ENCODE peak calls at places on chromosomes 4 and X, in nine cellular contexts. Z, D, C, Q, L, K, R, W and V are unnamed samples.

GRCh38 chrX:31329298-31329697 is 257.5 kb upstream of the FTHL17 start:
- DNase-seq in Z (no peak), W (no peak), K (no peak), L (no peak), R (no peak), Q (no peak), C (no peak), D (no peak), V (no peak)

GRCh38 chr4:1981251-1982055 is 27.3 kb downstream of the NELFA start:
- DNase-seq in Z (no peak), Q (no peak), R (peak), D (no peak), L (no peak), C (no peak), K (no peak), W (peak), V (peak)

GRCh38 chrX:44872319-44872816 is 620 bp upstream of the KDM6A start:
- DNase-seq in L (peak), C (peak), K (no peak), W (no peak), Z (no peak), R (peak), Q (no peak), D (no peak), V (no peak)

GRCh38 chrX:70433848-70434351 is 10.7 kb upstream of the DLG3 start:
- DNase-seq in K (no peak), L (peak), Q (peak), R (peak), D (no peak), Z (peak), W (peak), C (no peak), V (no peak)

GRCh38 chr4:151012836-151013235 is 2.2 kb downstream of the LRBA start:
- DNase-seq in D (no peak), C (no peak), Q (no peak), Z (no peak), R (peak), W (no peak), L (no peak), K (no peak), V (no peak)

GRCh38 chrX:71846429-71846828 is 64.2 kb upstream of the NHSL2 start:
- DNase-seq in L (no peak), R (no peak), C (no peak), W (no peak), Z (no peak), D (peak), K (no peak), Q (no peak), V (no peak)

GRCh38 chrX:16462912-16463311 is 187.0 kb upstream of the S100G start:
- DNase-seq in Q (no peak), W (no peak), K (peak), D (peak), L (no peak), Z (no peak), C (no peak), R (no peak), V (no peak)

GRCh38 chrX:110163488-110163887 is 154.4 kb downstream of the AMMECR1 start:
- DNase-seq in K (no peak), Q (no peak), R (no peak), Z (no peak), D (no peak), L (no peak), C (no peak), W (no peak), V (no peak)

GRCh38 chr4:40721730-40722171 is 28.0 kb upstream of the NSUN7 start:
- DNase-seq in W (no peak), C (no peak), Q (no peak), Z (no peak), K (peak), L (no peak), D (no peak), R (peak), V (no peak)

GRCh38 chr4:40055873-40056721 is 553 bp upstream of the N4BP2 start:
- DNase-seq in Z (peak), C (peak), W (peak), R (peak), L (peak), Q (peak), D (peak), K (peak), V (peak)

GRCh38 chr4:133839326-133839725 is 362.3 kb downstream of the PABPC4L start:
- DNase-seq in W (no peak), C (no peak), Z (no peak), D (no peak), L (no peak), Q (no peak), K (no peak), R (peak), V (no peak)

GRCh38 chrX:15146515-15146914 is 123.4 kb downstream of the ASB9 start:
- DNase-seq in D (peak), C (no peak), K (no peak), Q (no peak), Z (no peak), L (no peak), W (peak), R (peak), V (no peak)

GRCh38 chrX:103063191-103063845 is 653 bp downstream of the BEX1 start:
- DNase-seq in Q (no peak), L (peak), R (peak), C (no peak), Z (no peak), D (peak), K (no peak), W (peak), V (no peak)
- TF ChIP-seq CTCF in Q (no peak), L (peak), R (no peak), C (peak), Z (no peak), D (peak), K (no peak), W (no peak), V (peak)

GRCh38 chrX:100606753-100607152 is 22.0 kb downstream of the TNMD start:
- DNase-seq in Z (no peak), K (no peak), Q (no peak), D (no peak), R (no peak), C (no peak), L (no peak), W (no peak), V (no peak)

GRCh38 chrX:100611951-100612350 is 24.7 kb downstream of the TSPAN6 start:
- DNase-seq in Z (no peak), K (no peak), L (no peak), C (no peak), Q (no peak), W (no peak), D (no peak), R (no peak), V (no peak)

GRCh38 chrX:100615015-100615414 is 21.6 kb downstream of the TSPAN6 start:
- DNase-seq in D (peak), Z (no peak), W (no peak), R (peak), Q (peak), C (no peak), K (peak), L (no peak), V (no peak)

GRCh38 chrX:100609591-100609990 is 24.9 kb downstream of the TNMD start:
- DNase-seq in W (no peak), D (no peak), L (no peak), Z (no peak), Q (no peak), K (no peak), R (no peak), C (no peak), V (no peak)
- TF ChIP-seq CTCF in W (no peak), D (no peak), L (no peak), Z (no peak), Q (peak), K (peak), R (no peak), C (peak), V (peak)

GRCh38 chr4:11138964-11139363 is 289.7 kb downstream of the HS3ST1 start:
- DNase-seq in Z (no peak), D (no peak), L (no peak), R (no peak), W (no peak), Q (no peak), C (no peak), K (no peak), V (no peak)
- TF ChIP-seq CTCF in Z (no peak), D (no peak), L (no peak), R (no peak), W (no peak), Q (no peak), C (no peak), K (no peak), V (no peak)

GRCh38 chrX:2654436-2655340 is 36.4 kb upstream of the CD99 start:
- DNase-seq in K (no peak), L (no peak), R (no peak), Q (no peak), Z (no peak), C (no peak), D (no peak), W (no peak), V (no peak)
- TF ChIP-seq CTCF in K (no peak), L (no peak), R (no peak), Q (no peak), Z (no peak), C (no peak), D (no peak), W (no peak), V (no peak)

GRCh38 chrX:11678174-11678573 is 12.5 kb upstream of the ARHGAP6 start:
- DNase-seq in L (no peak), W (no peak), D (no peak), Z (no peak), R (no peak), C (no peak), K (no peak), Q (no peak), V (no peak)
- TF ChIP-seq CTCF in L (peak), W (peak), D (peak), Z (no peak), R (peak), C (peak), K (peak), Q (no peak), V (peak)

GRCh38 chr4:38670061-38670894 is 6.3 kb downstream of the KLF3 start:
- DNase-seq in R (no peak), D (no peak), C (no peak), W (no peak), Z (no peak), Q (no peak), L (no peak), K (no peak), V (no peak)
- TF ChIP-seq CTCF in R (no peak), D (no peak), C (no peak), W (no peak), Z (no peak), Q (no peak), L (no peak), K (no peak), V (no peak)

GRCh38 chr4:122602277-122603142 is 18.4 kb downstream of the IL21 start:
- DNase-seq in C (no peak), R (peak), Z (no peak), K (peak), D (peak), W (no peak), Q (no peak), L (no peak), V (no peak)
- TF ChIP-seq CTCF in C (peak), R (peak), Z (no peak), K (peak), D (peak), W (no peak), Q (peak), L (no peak), V (peak)

GRCh38 chrX:53481816-53482485 is 47.8 kb upstream of the HSD17B10 start:
- DNase-seq in Z (peak), R (peak), L (peak), Q (peak), C (no peak), W (peak), K (peak), D (peak), V (no peak)

GRCh38 chrX:53479295-53479694 is 45.1 kb upstream of the HSD17B10 start:
- DNase-seq in Z (no peak), K (no peak), W (no peak), L (no peak), Q (no peak), C (no peak), D (no peak), R (peak), V (no peak)

GRCh38 chrX:53483838-53484420 is 49.8 kb upstream of the HSD17B10 start:
- DNase-seq in Z (no peak), W (no peak), L (no peak), Q (no peak), R (peak), C (no peak), K (peak), D (no peak), V (no peak)

GRCh38 chrX:53476371-53476770 is 42.2 kb upstream of the HSD17B10 start:
- DNase-seq in L (no peak), K (peak), W (no peak), R (peak), Z (no peak), C (no peak), Q (no peak), D (peak), V (no peak)

DNA sequence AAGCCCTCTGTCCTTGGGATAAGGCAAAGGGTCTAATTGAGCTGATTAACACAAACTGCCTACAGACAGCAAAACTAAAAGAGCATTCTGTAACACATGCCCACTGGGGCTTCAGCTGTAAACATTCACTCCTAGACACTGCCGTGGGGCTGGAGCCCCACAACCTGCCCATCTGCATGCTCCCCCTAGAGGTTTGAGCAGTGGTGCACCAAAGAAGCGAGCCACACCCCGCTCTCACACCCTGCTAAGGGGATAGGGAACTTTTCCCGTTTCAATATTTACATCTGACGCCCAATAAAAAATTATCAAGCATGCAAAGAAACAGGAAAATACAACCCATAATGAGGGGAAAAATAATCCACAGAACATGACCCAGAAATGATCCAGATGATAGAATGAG is 46.9 kb upstream of the HSD17B10 start:
- DNase-seq in W (peak), C (no peak), K (no peak), Q (no peak), R (peak), Z (no peak), D (no peak), L (no peak), V (no peak)
- TF ChIP-seq CTCF in W (peak), C (peak), K (peak), Q (no peak), R (peak), Z (no peak), D (peak), L (peak), V (peak)

DNA sequence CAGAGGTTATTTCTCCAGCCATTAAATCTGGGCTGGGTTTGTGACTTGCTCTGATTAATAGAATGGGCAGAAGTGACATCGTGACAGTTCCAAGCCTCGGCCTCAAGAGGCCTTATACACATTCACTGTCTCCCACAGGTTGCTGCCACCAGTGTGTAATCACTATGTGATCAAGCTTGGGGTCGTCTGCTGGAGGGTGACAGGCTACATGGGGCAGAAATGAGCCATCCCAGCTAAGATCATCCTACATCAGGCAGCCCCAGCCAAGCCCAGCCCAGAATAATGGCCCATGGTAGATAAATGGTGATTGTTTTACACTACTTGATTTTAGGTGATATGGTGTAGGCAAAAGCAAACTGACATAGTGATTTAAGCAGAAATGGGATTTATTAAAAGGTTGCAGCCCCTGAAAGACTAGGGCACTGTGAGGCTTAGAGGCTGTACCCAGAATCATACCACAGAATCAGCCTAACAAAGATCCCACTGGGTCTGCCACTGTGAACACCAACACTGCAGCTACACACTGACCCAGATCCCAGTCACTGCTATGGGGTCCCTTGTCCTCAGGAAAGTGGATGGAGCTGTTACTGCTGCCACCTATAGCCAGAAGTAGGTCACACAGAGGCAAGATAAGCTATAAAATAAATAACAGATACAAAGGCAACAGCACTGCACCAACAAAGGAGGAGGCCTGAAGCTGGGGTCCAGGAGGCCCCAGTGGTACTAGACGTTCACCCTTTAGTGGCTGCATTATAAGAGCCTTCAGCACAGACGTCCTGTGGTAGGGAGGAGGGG is 159.6 kb upstream of the RBPJ start:
- DNase-seq in R (no peak), D (no peak), W (no peak), C (no peak), K (no peak), Z (no peak), Q (no peak), L (no peak), V (no peak)
- TF ChIP-seq CTCF in R (no peak), D (peak), W (peak), C (peak), K (peak), Z (no peak), Q (no peak), L (peak), V (peak)